ENCODE peak calls at places on chromosomes 2 and 18, in six cellular contexts. One of them, this sample, is unnamed.

GRCh38 chr2:218149865-218150264 is 16.9 kb downstream of the CXCR1 start:
- DNase-seq in endothelial cell of umbilical vein: no peak
- DNase-seq in Peyer's patch: no peak
- DNase-seq in GM12878: peak
- DNase-seq in testis: no peak
- DNase-seq in H1: no peak
- DNase-seq in this sample: no peak

GRCh38 chr2:19198376-19198775 is 160.0 kb downstream of the OSR1 start:
- DNase-seq in endothelial cell of umbilical vein: no peak
- DNase-seq in Peyer's patch: no peak
- DNase-seq in GM12878: no peak
- DNase-seq in testis: peak
- DNase-seq in H1: no peak
- DNase-seq in this sample: no peak

GRCh38 chr2:133477614-133477990 is 90.7 kb downstream of the NCKAP5 start:
- DNase-seq in endothelial cell of umbilical vein: no peak
- DNase-seq in Peyer's patch: no peak
- DNase-seq in GM12878: no peak
- DNase-seq in testis: no peak
- DNase-seq in H1: no peak
- DNase-seq in this sample: no peak

GRCh38 chr18:57910817-57911216 is 107.7 kb upstream of the ATP8B1 start:
- DNase-seq in endothelial cell of umbilical vein: no peak
- DNase-seq in Peyer's patch: no peak
- DNase-seq in GM12878: no peak
- DNase-seq in testis: no peak
- DNase-seq in H1: peak
- DNase-seq in this sample: no peak

GRCh38 chr18:76941284-76941683 is 118.9 kb downstream of the ZNF236 start:
- DNase-seq in endothelial cell of umbilical vein: no peak
- DNase-seq in Peyer's patch: no peak
- DNase-seq in GM12878: no peak
- DNase-seq in testis: no peak
- DNase-seq in H1: no peak
- DNase-seq in this sample: no peak

GRCh38 chr2:212539145-212539880 is 711 bp upstream of the ERBB4 start:
- DNase-seq in endothelial cell of umbilical vein: peak
- DNase-seq in Peyer's patch: no peak
- DNase-seq in GM12878: no peak
- DNase-seq in testis: peak
- DNase-seq in H1: peak
- DNase-seq in this sample: no peak

GRCh38 chr18:75687626-75688025 is 260.1 kb upstream of the SMIM21 start:
- DNase-seq in endothelial cell of umbilical vein: no peak
- DNase-seq in Peyer's patch: no peak
- DNase-seq in GM12878: no peak
- DNase-seq in testis: no peak
- DNase-seq in H1: no peak
- DNase-seq in this sample: no peak

GRCh38 chr2:227545990-227546389 is 52.7 kb upstream of the SCYGR2 start:
- DNase-seq in endothelial cell of umbilical vein: no peak
- DNase-seq in Peyer's patch: no peak
- DNase-seq in GM12878: no peak
- DNase-seq in testis: no peak
- DNase-seq in H1: peak
- DNase-seq in this sample: no peak

GRCh38 chr2:200993097-200993496 is 29.6 kb upstream of the ORC2 start:
- DNase-seq in endothelial cell of umbilical vein: no peak
- DNase-seq in Peyer's patch: no peak
- DNase-seq in GM12878: no peak
- DNase-seq in testis: no peak
- DNase-seq in H1: no peak
- DNase-seq in this sample: no peak

GRCh38 chr2:155830817-155831579 is 501.5 kb downstream of the NR4A2 start:
- DNase-seq in endothelial cell of umbilical vein: no peak
- DNase-seq in Peyer's patch: no peak
- DNase-seq in GM12878: no peak
- DNase-seq in testis: no peak
- DNase-seq in H1: no peak
- DNase-seq in this sample: no peak

GRCh38 chr18:3663870-3664512 is 214.0 kb downstream of the TGIF1 start:
- DNase-seq in endothelial cell of umbilical vein: no peak
- DNase-seq in Peyer's patch: no peak
- DNase-seq in GM12878: no peak
- DNase-seq in testis: no peak
- DNase-seq in H1: no peak
- DNase-seq in this sample: no peak

GRCh38 chr2:150063432-150063889 is 424.0 kb downstream of the RND3 start:
- DNase-seq in endothelial cell of umbilical vein: peak
- DNase-seq in Peyer's patch: no peak
- DNase-seq in GM12878: no peak
- DNase-seq in testis: no peak
- DNase-seq in H1: no peak
- DNase-seq in this sample: no peak

GRCh38 chr2:23385748-23386421 is 906 bp downstream of the KLHL29 start:
- DNase-seq in endothelial cell of umbilical vein: peak
- DNase-seq in Peyer's patch: no peak
- DNase-seq in GM12878: no peak
- DNase-seq in testis: no peak
- DNase-seq in H1: no peak
- DNase-seq in this sample: no peak

GRCh38 chr2:200185575-200186103 is 120.9 kb upstream of the SPATS2L start:
- DNase-seq in endothelial cell of umbilical vein: no peak
- DNase-seq in Peyer's patch: no peak
- DNase-seq in GM12878: no peak
- DNase-seq in testis: no peak
- DNase-seq in H1: no peak
- DNase-seq in this sample: no peak

GRCh38 chr2:207768891-207769596 is 662 bp downstream of the FZD5 start:
- DNase-seq in endothelial cell of umbilical vein: peak
- DNase-seq in Peyer's patch: no peak
- DNase-seq in GM12878: no peak
- DNase-seq in testis: peak
- DNase-seq in H1: peak
- DNase-seq in this sample: no peak

GRCh38 chr2:164145093-164145987 is 409.5 kb upstream of the FIGN start:
- DNase-seq in endothelial cell of umbilical vein: no peak
- DNase-seq in Peyer's patch: no peak
- DNase-seq in GM12878: no peak
- DNase-seq in testis: no peak
- DNase-seq in H1: no peak
- DNase-seq in this sample: no peak

GRCh38 chr2:233503481-233503880 is 63.1 kb downstream of the USP40 start:
- DNase-seq in endothelial cell of umbilical vein: no peak
- DNase-seq in Peyer's patch: no peak
- DNase-seq in GM12878: no peak
- DNase-seq in testis: no peak
- DNase-seq in H1: no peak
- DNase-seq in this sample: no peak

GRCh38 chr2:157922341-157922740 is 46.2 kb upstream of the ACVR1 start:
- DNase-seq in endothelial cell of umbilical vein: no peak
- DNase-seq in Peyer's patch: no peak
- DNase-seq in GM12878: no peak
- DNase-seq in testis: no peak
- DNase-seq in H1: no peak
- DNase-seq in this sample: no peak

GRCh38 chr2:176133366-176133765 is 3.9 kb downstream of the HOXD8 start:
- DNase-seq in endothelial cell of umbilical vein: peak
- DNase-seq in Peyer's patch: no peak
- DNase-seq in GM12878: no peak
- DNase-seq in testis: no peak
- DNase-seq in H1: peak
- DNase-seq in this sample: no peak

GRCh38 chr18:69031571-69032451 is 233.9 kb downstream of the CCDC102B start:
- DNase-seq in endothelial cell of umbilical vein: no peak
- DNase-seq in Peyer's patch: no peak
- DNase-seq in GM12878: no peak
- DNase-seq in testis: no peak
- DNase-seq in H1: no peak
- DNase-seq in this sample: no peak

GRCh38 chr2:181656450-181657261 is at the start of gene CERKL:
- DNase-seq in endothelial cell of umbilical vein: no peak
- DNase-seq in Peyer's patch: peak
- DNase-seq in GM12878: no peak
- DNase-seq in testis: peak
- DNase-seq in H1: peak
- DNase-seq in this sample: no peak

GRCh38 chr2:226087505-226088365 is 688.2 kb downstream of the NYAP2 start:
- DNase-seq in endothelial cell of umbilical vein: no peak
- DNase-seq in Peyer's patch: no peak
- DNase-seq in GM12878: no peak
- DNase-seq in testis: no peak
- DNase-seq in H1: no peak
- DNase-seq in this sample: no peak

GRCh38 chr2:195318440-195319111 is 338.4 kb upstream of the SLC39A10 start:
- DNase-seq in endothelial cell of umbilical vein: peak
- DNase-seq in Peyer's patch: peak
- DNase-seq in GM12878: no peak
- DNase-seq in testis: peak
- DNase-seq in H1: no peak
- DNase-seq in this sample: no peak

DNA sequence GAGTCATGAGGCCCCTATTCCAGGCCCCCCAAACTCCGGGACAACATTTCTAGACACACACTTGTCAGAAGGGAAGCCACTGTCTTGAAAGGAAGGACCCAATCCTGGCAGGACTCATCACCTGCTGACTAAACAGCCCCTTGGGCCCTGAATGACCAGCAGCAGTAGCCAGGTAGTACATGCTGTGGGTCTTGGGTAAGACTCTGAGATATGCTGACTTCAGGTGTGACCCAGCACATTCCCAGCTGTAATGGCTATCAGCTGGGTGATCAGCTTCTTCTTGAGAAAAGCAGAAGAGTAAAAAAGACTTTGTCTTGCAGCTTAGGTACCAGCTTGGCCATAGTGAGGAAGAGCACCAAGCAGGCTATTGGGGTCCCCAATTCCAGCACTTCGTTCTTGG is 35.6 kb downstream of the CLHC1 start:
- DNase-seq in endothelial cell of umbilical vein: no peak
- DNase-seq in Peyer's patch: no peak
- DNase-seq in GM12878: no peak
- DNase-seq in testis: no peak
- DNase-seq in H1: no peak
- DNase-seq in this sample: no peak
- H3K27ac ChIP-seq in endothelial cell of umbilical vein: no peak
- H3K27ac ChIP-seq in Peyer's patch: no peak
- H3K27ac ChIP-seq in GM12878: no peak
- H3K27ac ChIP-seq in testis: no peak
- H3K27ac ChIP-seq in H1: no peak
- H3K27ac ChIP-seq in this sample: no peak

DNA sequence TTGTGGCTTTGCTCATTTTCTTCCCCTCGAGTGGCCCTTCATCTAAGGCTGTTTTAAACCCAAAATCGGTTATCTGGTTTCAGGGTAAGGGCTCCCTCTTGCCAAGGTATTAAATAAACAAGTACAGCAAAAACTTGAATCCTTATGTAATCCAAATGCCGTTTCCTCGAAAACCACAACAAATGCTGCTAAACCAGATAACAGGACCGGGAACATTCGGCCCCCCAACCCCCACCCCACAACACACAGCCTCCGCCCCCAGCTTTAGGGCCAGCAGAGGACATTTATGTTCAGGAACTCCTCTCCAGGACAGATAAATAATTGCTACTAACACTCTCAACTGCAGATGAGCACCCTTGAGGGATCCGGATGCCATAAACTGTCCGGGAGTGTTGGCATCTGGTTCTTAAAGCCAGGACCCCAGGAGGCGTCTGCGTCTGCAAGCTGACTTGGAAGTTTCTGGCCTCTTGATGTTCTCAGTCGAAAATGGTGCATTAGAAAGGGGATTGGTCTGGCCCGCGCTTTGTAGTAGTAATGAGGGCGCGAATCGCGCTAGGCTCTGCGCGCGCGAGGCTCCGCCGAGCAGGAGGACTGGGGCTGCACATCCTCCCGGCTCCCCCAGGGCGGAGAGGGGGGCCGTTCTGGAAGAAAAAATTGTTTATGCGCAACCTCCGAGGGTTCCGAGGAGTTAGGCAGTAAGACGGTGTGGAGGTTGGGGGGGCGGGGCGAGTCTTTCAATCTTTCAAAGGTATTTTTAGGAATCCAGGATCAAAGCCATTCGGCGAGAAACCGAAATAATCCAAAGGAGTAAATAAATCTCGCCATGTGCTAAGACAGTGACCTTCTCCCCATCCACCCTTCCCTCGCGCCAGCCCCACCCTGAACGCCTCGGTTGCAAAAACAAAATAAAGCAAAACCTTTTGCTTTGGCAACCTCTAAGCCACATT is 3.9 kb upstream of the ID2 start:
- DNase-seq in endothelial cell of umbilical vein: peak
- DNase-seq in Peyer's patch: peak
- DNase-seq in GM12878: no peak
- DNase-seq in testis: peak
- DNase-seq in H1: peak
- DNase-seq in this sample: no peak
- TF ChIP-seq POLR2A in endothelial cell of umbilical vein: no peak
- TF ChIP-seq POLR2A in Peyer's patch: no peak
- TF ChIP-seq POLR2A in GM12878: no peak
- TF ChIP-seq POLR2A in testis: no peak
- TF ChIP-seq POLR2A in H1: peak
- TF ChIP-seq POLR2A in this sample: no peak

GRCh38 chr2:47262657-47263056 is 107.5 kb upstream of the STPG4 start:
- DNase-seq in endothelial cell of umbilical vein: no peak
- DNase-seq in Peyer's patch: no peak
- DNase-seq in GM12878: no peak
- DNase-seq in testis: no peak
- DNase-seq in H1: no peak
- DNase-seq in this sample: no peak
- H3K27ac ChIP-seq in endothelial cell of umbilical vein: no peak
- H3K27ac ChIP-seq in Peyer's patch: no peak
- H3K27ac ChIP-seq in GM12878: no peak
- H3K27ac ChIP-seq in testis: no peak
- H3K27ac ChIP-seq in H1: no peak
- H3K27ac ChIP-seq in this sample: no peak

DNA sequence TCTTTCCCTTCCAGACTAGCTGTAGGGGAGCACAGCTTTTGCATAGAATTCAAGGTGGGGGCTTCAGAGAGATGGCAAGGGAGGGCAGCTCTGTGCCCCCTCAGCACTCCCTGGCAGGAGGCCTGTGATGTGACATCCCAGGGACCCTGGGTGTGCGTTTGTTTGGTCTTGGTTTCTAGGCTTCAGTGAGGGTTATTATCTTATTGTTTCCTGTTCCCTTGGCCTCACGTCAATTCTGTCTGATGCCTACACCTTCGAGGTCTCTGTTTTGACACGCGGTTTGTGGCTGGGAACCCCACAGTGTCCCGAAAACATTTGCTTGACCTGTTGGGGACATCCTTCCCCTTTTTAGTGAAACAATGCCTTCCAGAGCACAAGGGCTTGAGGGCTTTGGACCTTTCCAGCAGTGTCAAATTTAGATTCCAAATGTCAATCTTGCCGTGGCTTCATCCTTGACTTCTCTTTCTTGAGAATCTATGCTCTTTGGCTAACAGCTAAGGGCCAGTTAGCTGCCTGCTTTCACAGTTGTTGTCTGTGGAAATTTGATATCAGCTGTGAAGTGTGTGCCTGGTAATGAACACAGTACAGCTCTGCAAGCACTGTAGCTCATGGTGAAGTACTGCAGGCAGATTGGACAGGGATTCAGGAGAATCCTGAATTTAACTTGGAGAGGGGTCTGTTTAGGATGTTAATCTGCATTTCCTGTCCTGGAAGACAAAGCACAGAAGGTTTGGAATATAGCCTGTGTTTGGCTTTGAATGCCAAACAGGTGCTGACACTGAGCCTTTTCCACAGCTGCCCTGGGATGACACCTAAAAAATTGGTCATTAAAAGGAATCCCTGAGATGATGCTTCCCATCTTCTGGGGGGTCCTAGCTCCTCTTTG is 108.2 kb upstream of the CXCR4 start:
- DNase-seq in endothelial cell of umbilical vein: no peak
- DNase-seq in Peyer's patch: peak
- DNase-seq in GM12878: no peak
- DNase-seq in testis: no peak
- DNase-seq in H1: no peak
- DNase-seq in this sample: no peak
- TF ChIP-seq POLR2A in endothelial cell of umbilical vein: no peak
- TF ChIP-seq POLR2A in Peyer's patch: no peak
- TF ChIP-seq POLR2A in GM12878: no peak
- TF ChIP-seq POLR2A in testis: no peak
- TF ChIP-seq POLR2A in H1: no peak
- TF ChIP-seq POLR2A in this sample: no peak

This sample was measured in esophagus muscularis mucosa.